ENCODE peak calls at places on chromosomes 1 and 21, in six cellular contexts. S, P, V, R, B and C are unnamed samples.
A peak's percentile ranks its signal among the peaks of the same experiment; 100 is the strongest.

GRCh38 chr1:53617382-53618217 is 121.4 kb downstream of the GLIS1 start:
- DNase-seq in S (peak; percentile 54), P (no peak), V (no peak), R (no peak), B (peak; percentile 60), C (no peak)

GRCh38 chr1:6141601-6142000 is 38.5 kb downstream of the CHD5 start:
- DNase-seq in S (no peak), P (no peak), V (no peak), R (no peak), B (no peak), C (peak; percentile 73)

GRCh38 chr1:30273021-30273325 is 450.4 kb downstream of the MATN1 start:
- DNase-seq in S (peak; percentile 36), P (no peak), V (no peak), R (no peak), B (no peak), C (no peak)

GRCh38 chr1:1614204-1614953 is 921 bp upstream of the MIB2 start:
- DNase-seq in S (peak; percentile 82), P (peak; percentile 6), V (no peak), R (peak; percentile 54), B (peak; percentile 62), C (no peak)

GRCh38 chr21:37244506-37245083 is 22.5 kb downstream of the VPS26C start:
- DNase-seq in S (no peak), P (no peak), V (no peak), R (no peak), B (no peak), C (no peak)

GRCh38 chr1:227779651-227780050 is 35.8 kb upstream of the PRSS38 start:
- DNase-seq in S (no peak), P (no peak), V (no peak), R (no peak), B (no peak), C (no peak)

GRCh38 chr1:25020851-25021585 is 90.9 kb upstream of the RUNX3 start:
- DNase-seq in S (no peak), P (no peak), V (no peak), R (no peak), B (no peak), C (no peak)

GRCh38 chr1:194447635-194448034 is 1261.2 kb upstream of the B3GALT2 start:
- DNase-seq in S (no peak), P (no peak), V (no peak), R (no peak), B (peak; percentile 75), C (no peak)

GRCh38 chr1:224042557-224043118 is 71.3 kb upstream of the FBXO28 start:
- DNase-seq in S (no peak), P (no peak), V (no peak), R (no peak), B (no peak), C (no peak)

GRCh38 chr1:47030170-47030805 is 6.8 kb downstream of the CYP4X1 start:
- DNase-seq in S (no peak), P (no peak), V (no peak), R (no peak), B (no peak), C (no peak)

GRCh38 chr1:202692959-202693555 is 17.2 kb downstream of the SYT2 start:
- DNase-seq in S (peak; percentile 74), P (peak; percentile 80), V (peak; percentile 54), R (peak; percentile 65), B (peak; percentile 73), C (peak; percentile 82)
- TF ChIP-seq CTCF in S (peak; percentile 46), P (no peak), V (peak; percentile 31), R (peak; percentile 24), B (peak; percentile 22), C (no peak)

GRCh38 chr1:59146651-59147358 is 150.1 kb upstream of the FGGY start:
- DNase-seq in S (peak; percentile 90), P (peak; percentile 59), V (peak; percentile 56), R (peak; percentile 62), B (peak; percentile 47), C (peak; percentile 79)
- TF ChIP-seq CTCF in S (no peak), P (no peak), V (peak; percentile 19), R (no peak), B (peak; percentile 20), C (peak; percentile 19)

GRCh38 chr1:248268178-248268577 is 9.6 kb downstream of the OR2T33 start:
- DNase-seq in S (no peak), P (no peak), V (no peak), R (no peak), B (no peak), C (no peak)
- TF ChIP-seq CTCF in S (no peak), P (no peak), V (no peak), R (no peak), B (no peak), C (no peak)

DNA sequence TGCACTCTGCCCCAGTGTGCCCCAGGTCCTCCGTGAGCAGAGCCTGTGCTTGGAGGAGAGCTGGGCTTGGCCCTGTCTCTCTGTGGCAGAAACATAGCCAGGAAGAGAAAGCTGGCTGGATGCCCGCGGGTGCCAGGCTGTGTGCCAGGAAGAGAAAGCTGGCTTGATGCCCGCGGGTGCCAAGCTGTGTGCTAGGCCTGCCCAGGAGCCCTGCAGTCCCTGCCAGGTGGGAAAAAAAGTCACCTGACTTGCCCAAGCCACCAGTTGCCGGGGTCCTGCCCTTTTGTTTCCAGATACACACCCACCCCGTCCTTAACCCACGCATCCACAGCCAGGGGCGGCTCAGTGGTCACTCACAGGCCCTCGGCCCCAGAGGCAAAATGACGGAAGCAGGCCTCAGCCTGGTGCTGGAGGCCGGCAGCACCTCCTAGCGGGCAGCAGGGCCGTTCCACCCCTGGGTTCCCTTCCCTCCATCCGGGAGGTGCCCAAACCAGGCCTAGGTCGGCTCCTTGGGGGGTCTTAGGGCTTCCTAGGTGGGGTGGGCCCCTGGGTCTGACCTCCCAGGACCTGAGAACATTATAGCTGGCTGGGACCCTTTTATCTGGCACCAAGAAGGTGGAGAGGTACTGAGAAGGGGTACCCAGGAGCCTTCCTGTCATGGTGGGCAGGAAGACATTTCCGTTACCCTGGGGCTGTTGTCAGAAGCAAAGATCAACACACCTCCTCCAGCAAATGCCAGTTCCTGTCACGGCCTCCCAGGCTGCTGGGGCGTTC is 9.1 kb downstream of the ITGB2 start:
- DNase-seq in S (peak; percentile 93), P (no peak), V (peak; percentile 73), R (peak; percentile 88), B (no peak), C (peak; percentile 58)
- TF ChIP-seq CTCF in S (peak; percentile 87), P (no peak), V (peak; percentile 34), R (peak; percentile 56), B (no peak), C (peak; percentile 57)

GRCh38 chr1:147491098-147491497 is 50.2 kb upstream of the BCL9 start:
- DNase-seq in S (no peak), P (no peak), V (no peak), R (no peak), B (no peak), C (no peak)
- TF ChIP-seq CTCF in S (no peak), P (no peak), V (no peak), R (no peak), B (no peak), C (no peak)